ENCODE peak calls at places on chromosomes 16 and 17, in ten cellular contexts. One of them, this sample, is unnamed.
A peak's percentile ranks its signal among the peaks of the same experiment; 100 is the strongest.

GRCh38 chr17:45677770-45678169 is 106.3 kb upstream of the CRHR1 start:
- DNase-seq in lower leg skin: no peak
- DNase-seq in HFFc6: peak; percentile 22
- DNase-seq in NCI-H2081: no peak
- DNase-seq in suprapubic skin: no peak
- DNase-seq in HuH-7.5: no peak
- DNase-seq in GM04504: no peak
- DNase-seq in erythroblast: no peak
- DNase-seq in GM23248: peak; percentile 20
- DNase-seq in activated CD4-positive, alpha-beta T cell treated with anti-CD3 and anti-CD28 coated beads, Interleukin-2, amount 50 U/mL, for 4 hours: no peak
- DNase-seq in this sample: no peak

GRCh38 chr17:76585649-76586593 is at the start of gene ST6GALNAC2:
- DNase-seq in lower leg skin: peak; percentile 89
- DNase-seq in HFFc6: peak; percentile 17
- DNase-seq in NCI-H2081: peak; percentile 33
- DNase-seq in suprapubic skin: no peak
- DNase-seq in HuH-7.5: peak; percentile 75
- DNase-seq in GM04504: no peak
- DNase-seq in erythroblast: peak; percentile 71
- DNase-seq in GM23248: peak; percentile 69
- DNase-seq in activated CD4-positive, alpha-beta T cell treated with anti-CD3 and anti-CD28 coated beads, Interleukin-2, amount 50 U/mL, for 4 hours: no peak
- DNase-seq in this sample: peak; percentile 41

GRCh38 chr17:76193616-76194015 is 46.7 kb downstream of the RNF157 start:
- DNase-seq in lower leg skin: no peak
- DNase-seq in HFFc6: no peak
- DNase-seq in NCI-H2081: no peak
- DNase-seq in suprapubic skin: no peak
- DNase-seq in HuH-7.5: no peak
- DNase-seq in GM04504: no peak
- DNase-seq in erythroblast: no peak
- DNase-seq in GM23248: no peak
- DNase-seq in activated CD4-positive, alpha-beta T cell treated with anti-CD3 and anti-CD28 coated beads, Interleukin-2, amount 50 U/mL, for 4 hours: no peak
- DNase-seq in this sample: no peak

GRCh38 chr16:88382491-88383400 is at the start of gene ZNF469:
- DNase-seq in lower leg skin: no peak
- DNase-seq in HFFc6: peak; percentile 17
- DNase-seq in NCI-H2081: no peak
- DNase-seq in suprapubic skin: peak; percentile 58
- DNase-seq in HuH-7.5: no peak
- DNase-seq in GM04504: no peak
- DNase-seq in erythroblast: no peak
- DNase-seq in GM23248: peak; percentile 77
- DNase-seq in activated CD4-positive, alpha-beta T cell treated with anti-CD3 and anti-CD28 coated beads, Interleukin-2, amount 50 U/mL, for 4 hours: no peak
- DNase-seq in this sample: peak; percentile 64

GRCh38 chr17:3012926-3013581 is 50.4 kb downstream of the OR1D5 start:
- DNase-seq in lower leg skin: no peak
- DNase-seq in HFFc6: peak; percentile 7
- DNase-seq in NCI-H2081: peak; percentile 20
- DNase-seq in suprapubic skin: no peak
- DNase-seq in HuH-7.5: peak; percentile 74
- DNase-seq in GM04504: peak; percentile 25
- DNase-seq in erythroblast: peak; percentile 61
- DNase-seq in GM23248: peak; percentile 74
- DNase-seq in activated CD4-positive, alpha-beta T cell treated with anti-CD3 and anti-CD28 coated beads, Interleukin-2, amount 50 U/mL, for 4 hours: peak; percentile 41
- DNase-seq in this sample: no peak

GRCh38 chr16:77234611-77235010 is 35.4 kb downstream of the SYCE1L start:
- DNase-seq in lower leg skin: peak; percentile 45
- DNase-seq in HFFc6: no peak
- DNase-seq in NCI-H2081: no peak
- DNase-seq in suprapubic skin: no peak
- DNase-seq in HuH-7.5: no peak
- DNase-seq in GM04504: no peak
- DNase-seq in erythroblast: peak; percentile 38
- DNase-seq in GM23248: no peak
- DNase-seq in activated CD4-positive, alpha-beta T cell treated with anti-CD3 and anti-CD28 coated beads, Interleukin-2, amount 50 U/mL, for 4 hours: no peak
- DNase-seq in this sample: no peak

GRCh38 chr16:86383488-86384262 is 126.7 kb upstream of the FOXF1 start:
- DNase-seq in lower leg skin: no peak
- DNase-seq in HFFc6: peak; percentile 82
- DNase-seq in NCI-H2081: no peak
- DNase-seq in suprapubic skin: no peak
- DNase-seq in HuH-7.5: no peak
- DNase-seq in GM04504: no peak
- DNase-seq in erythroblast: no peak
- DNase-seq in GM23248: peak; percentile 85
- DNase-seq in activated CD4-positive, alpha-beta T cell treated with anti-CD3 and anti-CD28 coated beads, Interleukin-2, amount 50 U/mL, for 4 hours: no peak
- DNase-seq in this sample: peak; percentile 43

GRCh38 chr17:796609-797008 is 14.5 kb downstream of the MRM3 start:
- DNase-seq in lower leg skin: no peak
- DNase-seq in HFFc6: no peak
- DNase-seq in NCI-H2081: no peak
- DNase-seq in suprapubic skin: no peak
- DNase-seq in HuH-7.5: no peak
- DNase-seq in GM04504: no peak
- DNase-seq in erythroblast: no peak
- DNase-seq in GM23248: no peak
- DNase-seq in activated CD4-positive, alpha-beta T cell treated with anti-CD3 and anti-CD28 coated beads, Interleukin-2, amount 50 U/mL, for 4 hours: no peak
- DNase-seq in this sample: peak; percentile 38

GRCh38 chr17:17204041-17204591 is 2.0 kb downstream of the PLD6 start:
- DNase-seq in lower leg skin: peak; percentile 90
- DNase-seq in HFFc6: no peak
- DNase-seq in NCI-H2081: no peak
- DNase-seq in suprapubic skin: no peak
- DNase-seq in HuH-7.5: no peak
- DNase-seq in GM04504: no peak
- DNase-seq in erythroblast: no peak
- DNase-seq in GM23248: no peak
- DNase-seq in activated CD4-positive, alpha-beta T cell treated with anti-CD3 and anti-CD28 coated beads, Interleukin-2, amount 50 U/mL, for 4 hours: no peak
- DNase-seq in this sample: peak; percentile 52

GRCh38 chr17:14308636-14308964 is 7.7 kb downstream of the HS3ST3B1 start:
- DNase-seq in lower leg skin: no peak
- DNase-seq in HFFc6: no peak
- DNase-seq in NCI-H2081: no peak
- DNase-seq in suprapubic skin: no peak
- DNase-seq in HuH-7.5: no peak
- DNase-seq in GM04504: no peak
- DNase-seq in erythroblast: no peak
- DNase-seq in GM23248: peak; percentile 26
- DNase-seq in activated CD4-positive, alpha-beta T cell treated with anti-CD3 and anti-CD28 coated beads, Interleukin-2, amount 50 U/mL, for 4 hours: no peak
- DNase-seq in this sample: no peak

GRCh38 chr17:21166599-21167265 is 40.0 kb downstream of the DHRS7B start:
- DNase-seq in lower leg skin: no peak
- DNase-seq in HFFc6: no peak
- DNase-seq in NCI-H2081: no peak
- DNase-seq in suprapubic skin: no peak
- DNase-seq in HuH-7.5: no peak
- DNase-seq in GM04504: peak; percentile 62
- DNase-seq in erythroblast: no peak
- DNase-seq in GM23248: peak; percentile 87
- DNase-seq in activated CD4-positive, alpha-beta T cell treated with anti-CD3 and anti-CD28 coated beads, Interleukin-2, amount 50 U/mL, for 4 hours: no peak
- DNase-seq in this sample: no peak

GRCh38 chr17:2961446-2961845 is 102.0 kb downstream of the OR1D5 start:
- DNase-seq in lower leg skin: no peak
- DNase-seq in HFFc6: no peak
- DNase-seq in NCI-H2081: no peak
- DNase-seq in suprapubic skin: no peak
- DNase-seq in HuH-7.5: no peak
- DNase-seq in GM04504: no peak
- DNase-seq in erythroblast: no peak
- DNase-seq in GM23248: no peak
- DNase-seq in activated CD4-positive, alpha-beta T cell treated with anti-CD3 and anti-CD28 coated beads, Interleukin-2, amount 50 U/mL, for 4 hours: no peak
- DNase-seq in this sample: no peak

GRCh38 chr17:21452377-21453143 is 76.4 kb downstream of the KCNJ12 start:
- DNase-seq in lower leg skin: peak; percentile 90
- DNase-seq in HFFc6: peak; percentile 15
- DNase-seq in NCI-H2081: no peak
- DNase-seq in suprapubic skin: no peak
- DNase-seq in HuH-7.5: no peak
- DNase-seq in GM04504: peak; percentile 39
- DNase-seq in erythroblast: peak; percentile 61
- DNase-seq in GM23248: peak; percentile 78
- DNase-seq in activated CD4-positive, alpha-beta T cell treated with anti-CD3 and anti-CD28 coated beads, Interleukin-2, amount 50 U/mL, for 4 hours: peak; percentile 29
- DNase-seq in this sample: peak; percentile 76

GRCh38 chr16:12573300-12573699 is 230.4 kb downstream of the CPPED1 start:
- DNase-seq in lower leg skin: no peak
- DNase-seq in HFFc6: no peak
- DNase-seq in NCI-H2081: no peak
- DNase-seq in suprapubic skin: peak; percentile 32
- DNase-seq in HuH-7.5: no peak
- DNase-seq in GM04504: no peak
- DNase-seq in erythroblast: no peak
- DNase-seq in GM23248: no peak
- DNase-seq in activated CD4-positive, alpha-beta T cell treated with anti-CD3 and anti-CD28 coated beads, Interleukin-2, amount 50 U/mL, for 4 hours: no peak
- DNase-seq in this sample: no peak

GRCh38 chr17:61410555-61411089 is 11.0 kb downstream of the TBX2 start:
- DNase-seq in lower leg skin: peak; percentile 94
- DNase-seq in HFFc6: peak; percentile 82
- DNase-seq in NCI-H2081: no peak
- DNase-seq in suprapubic skin: peak; percentile 78
- DNase-seq in HuH-7.5: peak; percentile 89
- DNase-seq in GM04504: no peak
- DNase-seq in erythroblast: peak; percentile 87
- DNase-seq in GM23248: peak; percentile 75
- DNase-seq in activated CD4-positive, alpha-beta T cell treated with anti-CD3 and anti-CD28 coated beads, Interleukin-2, amount 50 U/mL, for 4 hours: peak; percentile 68
- DNase-seq in this sample: peak; percentile 71

GRCh38 chr16:81647527-81647926 is 131.6 kb upstream of the PLCG2 start:
- DNase-seq in lower leg skin: no peak
- DNase-seq in HFFc6: peak; percentile 77
- DNase-seq in NCI-H2081: no peak
- DNase-seq in suprapubic skin: no peak
- DNase-seq in HuH-7.5: no peak
- DNase-seq in GM04504: peak; percentile 43
- DNase-seq in erythroblast: no peak
- DNase-seq in GM23248: peak; percentile 90
- DNase-seq in activated CD4-positive, alpha-beta T cell treated with anti-CD3 and anti-CD28 coated beads, Interleukin-2, amount 50 U/mL, for 4 hours: no peak
- DNase-seq in this sample: no peak

GRCh38 chr17:7435676-7436555 is 681 bp downstream of the TMEM102 start:
- DNase-seq in lower leg skin: peak; percentile 93
- DNase-seq in HFFc6: no peak
- DNase-seq in NCI-H2081: no peak
- DNase-seq in suprapubic skin: no peak
- DNase-seq in HuH-7.5: no peak
- DNase-seq in GM04504: no peak
- DNase-seq in erythroblast: peak; percentile 62
- DNase-seq in GM23248: peak; percentile 60
- DNase-seq in activated CD4-positive, alpha-beta T cell treated with anti-CD3 and anti-CD28 coated beads, Interleukin-2, amount 50 U/mL, for 4 hours: peak; percentile 49
- DNase-seq in this sample: no peak

GRCh38 chr16:2905988-2906387 is 5.7 kb upstream of the FLYWCH1 start:
- DNase-seq in lower leg skin: no peak
- DNase-seq in HFFc6: no peak
- DNase-seq in NCI-H2081: no peak
- DNase-seq in suprapubic skin: no peak
- DNase-seq in HuH-7.5: no peak
- DNase-seq in GM04504: no peak
- DNase-seq in erythroblast: no peak
- DNase-seq in GM23248: no peak
- DNase-seq in activated CD4-positive, alpha-beta T cell treated with anti-CD3 and anti-CD28 coated beads, Interleukin-2, amount 50 U/mL, for 4 hours: no peak
- DNase-seq in this sample: no peak

GRCh38 chr17:15649861-15650391 is 30.4 kb upstream of the FBXW10B start:
- DNase-seq in lower leg skin: peak; percentile 92
- DNase-seq in HFFc6: no peak
- DNase-seq in NCI-H2081: no peak
- DNase-seq in suprapubic skin: peak; percentile 78
- DNase-seq in HuH-7.5: no peak
- DNase-seq in GM04504: no peak
- DNase-seq in erythroblast: no peak
- DNase-seq in GM23248: peak; percentile 76
- DNase-seq in activated CD4-positive, alpha-beta T cell treated with anti-CD3 and anti-CD28 coated beads, Interleukin-2, amount 50 U/mL, for 4 hours: no peak
- DNase-seq in this sample: peak; percentile 46

GRCh38 chr17:40179923-40180659 is 2.8 kb downstream of the RAPGEFL1 start:
- DNase-seq in lower leg skin: no peak
- DNase-seq in HFFc6: peak; percentile 44
- DNase-seq in NCI-H2081: no peak
- DNase-seq in suprapubic skin: no peak
- DNase-seq in HuH-7.5: no peak
- DNase-seq in GM04504: no peak
- DNase-seq in erythroblast: no peak
- DNase-seq in GM23248: peak; percentile 83
- DNase-seq in activated CD4-positive, alpha-beta T cell treated with anti-CD3 and anti-CD28 coated beads, Interleukin-2, amount 50 U/mL, for 4 hours: no peak
- DNase-seq in this sample: no peak

GRCh38 chr17:64230551-64231408 is 32.3 kb downstream of the TEX2 start:
- DNase-seq in lower leg skin: no peak
- DNase-seq in HFFc6: peak; percentile 98
- DNase-seq in NCI-H2081: no peak
- DNase-seq in suprapubic skin: no peak
- DNase-seq in HuH-7.5: no peak
- DNase-seq in GM04504: peak; percentile 86
- DNase-seq in erythroblast: peak; percentile 49
- DNase-seq in GM23248: peak; percentile 97
- DNase-seq in activated CD4-positive, alpha-beta T cell treated with anti-CD3 and anti-CD28 coated beads, Interleukin-2, amount 50 U/mL, for 4 hours: no peak
- DNase-seq in this sample: no peak

GRCh38 chr17:28612936-28613872 is 781 bp downstream of the RSKR start:
- DNase-seq in lower leg skin: no peak
- DNase-seq in HFFc6: no peak
- DNase-seq in NCI-H2081: no peak
- DNase-seq in suprapubic skin: no peak
- DNase-seq in HuH-7.5: peak; percentile 41
- DNase-seq in GM04504: no peak
- DNase-seq in erythroblast: peak; percentile 58
- DNase-seq in GM23248: peak; percentile 47
- DNase-seq in activated CD4-positive, alpha-beta T cell treated with anti-CD3 and anti-CD28 coated beads, Interleukin-2, amount 50 U/mL, for 4 hours: peak; percentile 23
- DNase-seq in this sample: no peak

GRCh38 chr17:9054611-9055010 is 33.3 kb downstream of the NTN1 start:
- DNase-seq in lower leg skin: no peak
- DNase-seq in HFFc6: no peak
- DNase-seq in NCI-H2081: no peak
- DNase-seq in suprapubic skin: no peak
- DNase-seq in HuH-7.5: no peak
- DNase-seq in GM04504: no peak
- DNase-seq in erythroblast: no peak
- DNase-seq in GM23248: no peak
- DNase-seq in activated CD4-positive, alpha-beta T cell treated with anti-CD3 and anti-CD28 coated beads, Interleukin-2, amount 50 U/mL, for 4 hours: no peak
- DNase-seq in this sample: no peak

GRCh38 chr17:28585891-28586290 is 9.2 kb upstream of the ALDOC start:
- DNase-seq in lower leg skin: no peak
- DNase-seq in HFFc6: no peak
- DNase-seq in NCI-H2081: no peak
- DNase-seq in suprapubic skin: no peak
- DNase-seq in HuH-7.5: no peak
- DNase-seq in GM04504: no peak
- DNase-seq in erythroblast: no peak
- DNase-seq in GM23248: no peak
- DNase-seq in activated CD4-positive, alpha-beta T cell treated with anti-CD3 and anti-CD28 coated beads, Interleukin-2, amount 50 U/mL, for 4 hours: no peak
- DNase-seq in this sample: no peak

GRCh38 chr16:64910351-64910750 is 211.5 kb downstream of the CDH11 start:
- DNase-seq in lower leg skin: no peak
- DNase-seq in HFFc6: peak; percentile 24
- DNase-seq in NCI-H2081: no peak
- DNase-seq in suprapubic skin: no peak
- DNase-seq in HuH-7.5: no peak
- DNase-seq in GM04504: peak; percentile 71
- DNase-seq in erythroblast: no peak
- DNase-seq in GM23248: peak; percentile 97
- DNase-seq in activated CD4-positive, alpha-beta T cell treated with anti-CD3 and anti-CD28 coated beads, Interleukin-2, amount 50 U/mL, for 4 hours: no peak
- DNase-seq in this sample: peak; percentile 21

GRCh38 chr16:31221357-31222160 is 4.6 kb upstream of the PYDC1 start:
- DNase-seq in lower leg skin: no peak
- DNase-seq in HFFc6: no peak
- DNase-seq in NCI-H2081: no peak
- DNase-seq in suprapubic skin: no peak
- DNase-seq in HuH-7.5: no peak
- DNase-seq in GM04504: no peak
- DNase-seq in erythroblast: no peak
- DNase-seq in GM23248: no peak
- DNase-seq in activated CD4-positive, alpha-beta T cell treated with anti-CD3 and anti-CD28 coated beads, Interleukin-2, amount 50 U/mL, for 4 hours: no peak
- DNase-seq in this sample: no peak

GRCh38 chr16:47727131-47727530 is 266.0 kb downstream of the PHKB start:
- DNase-seq in lower leg skin: no peak
- DNase-seq in HFFc6: no peak
- DNase-seq in NCI-H2081: no peak
- DNase-seq in suprapubic skin: no peak
- DNase-seq in HuH-7.5: no peak
- DNase-seq in GM04504: no peak
- DNase-seq in erythroblast: no peak
- DNase-seq in GM23248: no peak
- DNase-seq in activated CD4-positive, alpha-beta T cell treated with anti-CD3 and anti-CD28 coated beads, Interleukin-2, amount 50 U/mL, for 4 hours: no peak
- DNase-seq in this sample: no peak

GRCh38 chr17:2092253-2092652 is 37.4 kb downstream of the HIC1 start:
- DNase-seq in lower leg skin: no peak
- DNase-seq in HFFc6: no peak
- DNase-seq in NCI-H2081: no peak
- DNase-seq in suprapubic skin: no peak
- DNase-seq in HuH-7.5: no peak
- DNase-seq in GM04504: no peak
- DNase-seq in erythroblast: no peak
- DNase-seq in GM23248: no peak
- DNase-seq in activated CD4-positive, alpha-beta T cell treated with anti-CD3 and anti-CD28 coated beads, Interleukin-2, amount 50 U/mL, for 4 hours: no peak
- DNase-seq in this sample: no peak

This sample was measured in tibial artery.